ENCODE peak calls at places on chromosomes 7 and 10, in nine cellular contexts. L, Y, P, O, D, C, Q, J and I are unnamed samples.

GRCh38 chr7:121294448-121294992 is 34.3 kb upstream of the WNT16 start:
- DNase-seq in O (no peak), Q (peak; percentile 35), C (no peak), D (peak; percentile 82), L (no peak), J (no peak), Y (no peak), P (no peak), I (no peak)

GRCh38 chr7:1234049-1234691 is 1.5 kb downstream of the UNCX start:
- DNase-seq in Q (no peak), C (no peak), O (no peak), L (no peak), P (no peak), Y (no peak), D (no peak), J (no peak), I (no peak)

GRCh38 chr7:85737426-85737825 is 550.6 kb upstream of the SEMA3D start:
- DNase-seq in P (no peak), Q (no peak), L (no peak), J (no peak), O (no peak), D (no peak), C (no peak), Y (no peak), I (no peak)

GRCh38 chr10:108358912-108359311 is 1194.4 kb upstream of the SORCS1 start:
- DNase-seq in C (no peak), Q (peak; percentile 95), P (no peak), L (peak; percentile 82), D (peak; percentile 36), Y (no peak), J (peak; percentile 96), O (peak; percentile 83), I (no peak)

GRCh38 chr7:106814887-106815286 is 50.2 kb upstream of the PIK3CG start:
- DNase-seq in Y (no peak), O (no peak), P (no peak), C (no peak), L (no peak), D (no peak), Q (no peak), J (no peak), I (no peak)

GRCh38 chr7:100079024-100079560 is 2.4 kb downstream of the ZNF3 start:
- DNase-seq in O (no peak), Y (peak; percentile 83), L (no peak), P (no peak), D (no peak), C (no peak), J (no peak), Q (no peak), I (no peak)

GRCh38 chr10:73591935-73592699 is 975 bp upstream of the USP54 start:
- DNase-seq in D (peak; percentile 4), Q (peak; percentile 30), L (no peak), J (peak; percentile 73), C (no peak), P (no peak), Y (peak; percentile 93), O (peak; percentile 58), I (no peak)

GRCh38 chr7:17411922-17412321 is 113.5 kb downstream of the AHR start:
- DNase-seq in Q (no peak), P (no peak), L (no peak), C (no peak), O (no peak), J (no peak), Y (no peak), D (no peak), I (no peak)

GRCh38 chr7:159017741-159018140 is 126.9 kb downstream of the VIPR2 start:
- DNase-seq in L (no peak), C (no peak), Q (no peak), D (no peak), O (no peak), P (no peak), J (no peak), Y (no peak), I (no peak)

GRCh38 chr7:36723951-36724664 is at the start of gene AOAH:
- DNase-seq in J (no peak), Y (peak; percentile 45), P (no peak), L (no peak), D (peak; percentile 26), Q (no peak), O (no peak), C (peak; percentile 94), I (peak; percentile 43)

GRCh38 chr10:128215733-128216132 is 89.5 kb upstream of the MKI67 start:
- DNase-seq in Q (no peak), O (no peak), J (no peak), D (no peak), C (no peak), L (no peak), P (no peak), Y (no peak), I (no peak)

GRCh38 chr10:18400201-18400910 is 251.0 kb downstream of the NSUN6 start:
- DNase-seq in L (peak; percentile 3), P (no peak), O (no peak), C (no peak), J (no peak), D (no peak), Y (peak; percentile 88), Q (no peak), I (peak; percentile 1)

GRCh38 chr10:82256275-82256674 is 381.3 kb downstream of the NRG3 start:
- DNase-seq in L (no peak), Y (no peak), Q (no peak), J (no peak), C (no peak), D (no peak), O (no peak), P (no peak), I (no peak)

GRCh38 chr10:34816067-34817002 is 1.2 kb upstream of the PARD3 start:
- DNase-seq in P (no peak), J (no peak), O (peak; percentile 57), Q (peak; percentile 33), D (peak; percentile 67), C (peak; percentile 63), L (peak; percentile 30), Y (peak; percentile 44), I (no peak)

GRCh38 chr7:127653396-127653795 is 1.4 kb downstream of the SND1 start:
- DNase-seq in C (no peak), P (no peak), J (no peak), D (no peak), Q (no peak), O (no peak), L (no peak), Y (no peak), I (no peak)

GRCh38 chr7:127654404-127655392 is 2.7 kb downstream of the SND1 start:
- DNase-seq in Y (no peak), Q (peak; percentile 35), C (no peak), J (peak; percentile 10), P (no peak), L (no peak), O (peak; percentile 31), D (no peak), I (no peak)

GRCh38 chr7:127658979-127659378 is 7.0 kb downstream of the SND1 start:
- DNase-seq in L (no peak), O (no peak), Y (no peak), P (no peak), Q (no peak), D (no peak), C (no peak), J (no peak), I (no peak)

GRCh38 chr7:127655720-127656119 is 3.7 kb downstream of the SND1 start:
- DNase-seq in J (no peak), C (no peak), O (no peak), D (no peak), P (no peak), L (no peak), Q (no peak), Y (no peak), I (no peak)

GRCh38 chr7:127657500-127657899 is 5.5 kb downstream of the SND1 start:
- DNase-seq in O (no peak), J (no peak), P (no peak), L (no peak), D (no peak), Q (no peak), Y (no peak), C (no peak), I (no peak)
- H3K4me1 ChIP-seq in O (peaks cover 12% of the 10 kb centered on the region), J (peaks cover 21% of the 10 kb centered on the region), P (no peaks in the 10 kb centered on the region), L (peaks cover 7% of the 10 kb centered on the region), D (no peaks in the 10 kb centered on the region), Q (peaks cover 14% of the 10 kb centered on the region), Y (no peaks in the 10 kb centered on the region), C (peaks cover 17% of the 10 kb centered on the region), I (peaks cover 13% of the 10 kb centered on the region)

GRCh38 chr10:62058896-62059423 is 157.5 kb downstream of the ARID5B start:
- DNase-seq in J (no peak), O (no peak), Q (no peak), D (no peak), C (no peak), P (no peak), Y (no peak), L (no peak), I (no peak)
- H3K27ac ChIP-seq in J (no peak overlapping the region), O (no peak overlapping the region), Q (no peak overlapping the region), D (no peak overlapping the region), C (peak overlapping the region; percentile 90), P (no peak overlapping the region), Y (peak overlapping the region; percentile 4), L (peak overlapping the region; percentile 53), I (no peak overlapping the region)

DNA sequence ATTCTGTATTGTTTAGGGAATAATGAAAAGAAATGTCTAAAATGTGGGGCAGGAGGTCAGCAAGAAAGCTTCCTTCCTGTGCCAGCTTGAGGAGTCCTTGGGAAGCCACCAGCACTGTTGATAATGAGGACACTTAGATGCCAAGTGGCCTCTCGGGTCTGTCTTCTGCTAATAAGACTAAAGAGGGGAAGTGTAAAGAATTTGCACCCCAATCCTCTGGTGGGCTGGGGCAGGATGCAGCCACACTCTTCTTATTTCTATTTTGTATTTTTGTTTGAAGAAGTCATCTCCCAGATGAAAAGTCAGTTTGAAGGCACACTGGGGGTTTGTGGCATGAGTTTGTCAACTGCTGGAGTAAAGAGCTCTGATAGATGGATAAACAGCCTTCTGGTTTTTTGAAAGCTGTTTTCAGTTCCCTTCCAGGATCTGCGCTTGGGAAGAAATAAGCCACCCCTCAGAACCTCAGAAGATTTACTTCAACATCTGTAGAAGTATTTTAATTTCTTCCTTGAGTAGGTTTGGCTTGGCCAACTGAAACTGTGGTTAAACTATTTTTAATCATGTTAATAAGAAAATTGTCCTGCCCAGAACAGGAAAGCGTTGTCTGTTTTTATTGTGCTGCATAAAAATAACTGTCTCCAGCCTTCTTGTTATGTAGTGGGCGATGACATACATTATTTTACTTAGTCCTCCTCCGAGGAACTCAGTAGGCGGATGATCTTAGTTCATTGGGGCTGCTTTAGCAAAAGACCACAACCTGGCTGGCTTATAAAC is 128.8 kb upstream of the GPR26 start:
- DNase-seq in C (no peak), D (no peak), J (no peak), P (no peak), Q (no peak), O (no peak), Y (no peak), L (no peak), I (no peak)
- H3K4me1 ChIP-seq in C (no peaks in the 10 kb centered on the region), D (no peaks in the 10 kb centered on the region), J (peaks cover 5% of the 10 kb centered on the region), P (no peaks in the 10 kb centered on the region), Q (no peaks in the 10 kb centered on the region), O (peaks cover 4% of the 10 kb centered on the region), Y (no peaks in the 10 kb centered on the region), L (no peaks in the 10 kb centered on the region), I (no peaks in the 10 kb centered on the region)

DNA sequence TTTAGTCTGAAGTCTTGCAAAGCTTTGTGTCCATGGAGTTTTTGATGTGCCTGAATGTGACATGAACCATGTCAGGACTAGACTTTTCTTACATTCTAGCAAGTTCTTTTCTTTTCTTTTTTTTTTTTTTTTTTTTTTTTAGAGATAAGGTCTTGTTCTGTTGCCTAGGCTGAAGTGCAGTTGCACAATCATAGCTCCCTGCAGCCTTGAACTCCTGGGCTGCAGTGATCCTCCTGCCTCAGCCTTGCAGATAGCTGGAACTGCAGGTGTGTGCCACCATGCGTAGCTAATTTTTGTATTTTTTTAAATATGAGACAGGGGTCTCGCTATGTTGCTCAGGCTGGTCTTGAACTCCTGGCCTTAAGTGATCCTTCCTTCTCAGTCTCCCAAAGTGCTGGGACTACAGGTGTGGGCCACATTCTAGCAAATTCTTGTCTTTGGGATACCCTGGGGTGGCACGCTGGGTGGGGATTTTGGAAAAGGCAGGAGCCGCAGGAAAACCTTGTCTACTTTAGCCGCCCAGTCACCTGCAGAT is 152.8 kb downstream of the SVIL start:
- DNase-seq in J (no peak), O (peak; percentile 55), P (no peak), Q (no peak), D (no peak), L (no peak), Y (no peak), C (no peak), I (no peak)
- H3K27ac ChIP-seq in J (no peak overlapping the region), O (peak overlapping the region; percentile 64), P (no peak overlapping the region), Q (no peak overlapping the region), D (no peak overlapping the region), L (no peak overlapping the region), Y (no peak overlapping the region), C (no peak overlapping the region), I (no peak overlapping the region)